ENCODE peak calls at places on chromosomes 11 and 22, in four cellular contexts. E, Y, O and B are unnamed samples. For H3K4me1, H3K27me3 and H3K9me3, the result is how much of the 10 kb centered on the place peaks cover.

GRCh38 chr11:9708544-9708943 is 44.7 kb downstream of the SWAP70 start:
- DNase-seq in E (no peak), Y (no peak), O (no peak), B (no peak)

GRCh38 chr11:17403977-17404759 is 15.7 kb upstream of the KCNJ11 start:
- DNase-seq in E (no peak), Y (no peak), O (no peak), B (no peak)

GRCh38 chr22:29799217-29799680 is 32.1 kb downstream of the UQCR10 start:
- DNase-seq in E (no peak), Y (peak), O (peak), B (no peak)

GRCh38 chr22:17724241-17724640 is 50.0 kb downstream of the BID start:
- DNase-seq in E (no peak), Y (no peak), O (no peak), B (no peak)

GRCh38 chr22:22702159-22702873 is 57.9 kb downstream of the GGTLC2 start:
- DNase-seq in E (no peak), Y (no peak), O (no peak), B (no peak)

GRCh38 chr11:113260541-113260940 is 53.8 kb upstream of the TTC12 start:
- DNase-seq in E (no peak), Y (no peak), O (no peak), B (no peak)

GRCh38 chr11:75775056-75775455 is 6.5 kb downstream of the DGAT2 start:
- DNase-seq in E (no peak), Y (no peak), O (no peak), B (no peak)

GRCh38 chr11:86978756-86979608 is 23.8 kb upstream of the FZD4 start:
- DNase-seq in E (no peak), Y (no peak), O (peak), B (peak)

GRCh38 chr22:22767876-22768602 is 119.6 kb upstream of the IGLL5 start:
- DNase-seq in E (no peak), Y (no peak), O (no peak), B (peak)

GRCh38 chr11:71251159-71251721 is 1.1 kb downstream of the SHANK2 start:
- DNase-seq in E (no peak), Y (peak), O (no peak), B (no peak)
- H3K4me1 ChIP-seq in E (under half), Y (under half), O (under half), B (under half)

DNA sequence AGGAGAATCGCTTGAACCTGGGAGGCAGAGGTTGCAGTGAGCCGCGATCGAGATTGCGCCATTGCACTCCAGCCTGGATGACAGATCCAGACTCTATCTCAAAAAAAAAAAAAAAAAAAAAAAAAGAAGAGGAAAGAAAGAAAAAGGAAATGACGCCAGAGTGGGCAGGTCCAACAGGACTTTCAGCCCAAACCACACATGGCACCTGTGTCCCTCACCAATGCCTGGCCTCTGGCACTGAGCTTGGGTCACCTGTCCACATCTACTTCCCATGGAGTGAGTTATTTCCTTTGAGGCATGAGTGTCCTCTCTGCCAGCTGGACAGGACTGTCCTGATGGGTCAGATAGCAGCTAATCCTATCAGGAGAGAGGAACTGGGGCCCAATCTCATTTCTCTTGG is 15.2 kb upstream of the GCAT start:
- DNase-seq in E (no peak), Y (no peak), O (no peak), B (no peak)
- H3K27me3 ChIP-seq in E (under half), Y (under half), O (under half), B (under half)

GRCh38 chr11:50187220-50187619 is 154.5 kb downstream of the OR4C45 start:
- DNase-seq in E (no peak), Y (no peak), O (no peak), B (no peak)
- H3K9me3 ChIP-seq in E (under half), Y (under half), O (under half), B (under half)

GRCh38 chr22:42992886-42993479 is 22.0 kb downstream of the PACSIN2 start:
- DNase-seq in E (no peak), Y (no peak), O (no peak), B (no peak)
- H3K4me1 ChIP-seq in E (under half), Y (half or more), O (under half), B (under half)

DNA sequence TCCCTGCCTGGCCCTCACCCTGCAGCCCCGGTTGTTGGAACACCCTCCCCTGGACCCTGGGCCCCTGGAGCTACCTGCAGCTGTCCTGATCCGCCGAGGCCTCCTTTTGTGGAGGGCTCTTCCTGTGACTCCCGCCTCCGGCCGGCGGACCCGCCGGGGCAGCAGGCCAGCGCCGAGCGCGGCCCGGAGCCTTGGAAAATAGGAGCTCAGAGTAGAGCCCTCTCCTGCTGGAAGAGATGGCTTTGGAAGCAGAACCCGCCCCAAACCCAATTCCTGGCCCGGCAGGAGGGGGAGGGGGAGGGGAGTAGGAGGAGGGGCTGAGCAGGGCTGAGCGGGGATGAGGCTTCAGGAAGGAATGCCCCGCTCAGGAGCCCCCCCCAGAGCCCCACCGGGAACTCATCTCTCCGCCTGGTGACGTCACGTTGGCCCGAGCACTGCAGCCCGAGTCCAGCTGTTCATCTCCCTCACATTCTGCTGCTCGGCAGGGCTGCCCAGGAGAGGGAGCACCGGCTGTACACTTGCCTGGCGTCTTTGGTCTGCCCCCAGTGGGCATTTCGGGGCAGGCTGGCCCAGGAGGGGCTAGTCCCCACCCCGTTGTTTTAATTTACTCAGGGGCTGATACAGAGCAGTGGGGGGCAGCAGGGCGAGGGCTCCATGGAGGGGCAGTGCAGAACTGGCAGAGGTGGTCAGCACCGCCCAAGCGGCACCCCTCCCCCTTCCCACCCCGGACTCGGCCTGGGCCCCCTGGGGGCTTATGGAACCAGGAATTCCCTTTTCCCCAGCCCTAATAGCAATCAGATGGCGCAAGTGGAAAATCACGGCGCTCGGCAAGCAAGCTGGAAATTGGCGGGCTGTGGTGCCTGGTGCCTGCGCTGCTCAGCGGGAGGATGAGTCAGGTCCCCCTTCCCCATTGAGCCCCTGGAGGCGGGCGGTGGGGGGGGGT is at the start of gene MRGPRF:
- DNase-seq in E (peak), Y (peak), O (no peak), B (no peak)
- H3K27me3 ChIP-seq in E (under half), Y (under half), O (under half), B (under half)

DNA sequence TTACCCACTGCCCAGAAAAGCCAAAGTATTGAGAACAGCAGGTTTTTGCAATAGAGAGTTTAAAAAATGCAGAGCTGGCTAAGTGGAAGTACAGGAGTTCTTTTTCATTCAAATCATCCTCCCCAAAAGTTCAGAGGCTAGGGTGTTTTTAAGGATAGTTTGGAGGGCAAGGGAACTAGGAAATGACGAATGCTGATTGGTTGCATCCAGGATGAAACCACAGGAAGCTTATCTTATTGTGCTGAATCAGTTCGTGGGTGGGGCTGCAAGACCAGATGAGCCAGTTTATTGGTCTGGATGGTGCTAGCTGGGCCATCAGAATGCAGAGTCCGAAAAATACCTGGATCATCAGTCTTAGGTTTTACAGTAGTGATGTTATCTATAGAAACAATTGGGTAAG is 1427.1 kb downstream of the LRRC4C start:
- DNase-seq in E (no peak), Y (no peak), O (no peak), B (no peak)
- H3K9me3 ChIP-seq in E (under half), Y (under half), O (under half), B (under half)

GRCh38 chr22:27866136-27867091 is 52.6 kb downstream of the PITPNB start:
- DNase-seq in E (no peak), Y (no peak), O (no peak), B (no peak)
- H3K4me1 ChIP-seq in E (under half), Y (under half), O (under half), B (under half)

GRCh38 chr22:50672471-50673230 is at the start of gene SHANK3:
- DNase-seq in E (no peak), Y (no peak), O (no peak), B (no peak)
- H3K27me3 ChIP-seq in E (under half), Y (under half), O (under half), B (under half)

DNA sequence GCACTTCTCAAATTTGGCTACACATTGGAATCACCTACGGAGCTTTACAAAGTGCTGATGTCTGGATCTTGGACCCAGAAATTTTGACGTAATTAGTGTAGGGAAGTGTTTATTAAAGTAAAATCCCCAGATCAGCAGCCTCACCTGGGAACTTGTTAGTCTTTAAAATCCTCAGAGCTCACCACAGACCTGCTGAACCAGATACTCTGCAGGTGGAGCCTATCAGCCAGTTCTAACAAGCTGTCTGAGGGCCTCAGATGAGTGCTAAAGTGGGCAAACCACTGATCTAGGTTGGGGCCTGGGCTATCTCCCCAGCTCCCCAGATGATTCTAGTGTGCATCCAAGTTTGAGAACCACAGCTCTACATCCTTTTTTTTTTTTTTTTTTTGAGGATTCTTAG is 436.0 kb downstream of the ETS1 start:
- DNase-seq in E (no peak), Y (no peak), O (no peak), B (no peak)
- H3K9me3 ChIP-seq in E (under half), Y (under half), O (under half), B (under half)